ENCODE peak calls at places on chromosomes 12 and 14, in ten cellular contexts. K, L, A, N, M, U, V, I, P and F are unnamed samples.

GRCh38 chr12:97038859-97039258 is 131.8 kb downstream of the NEDD1 start:
- DNase-seq in N (no peak), L (no peak), A (no peak), V (no peak), M (no peak), I (peak; percentile 10), K (no peak), P (peak; percentile 68), U (no peak), F (no peak)

GRCh38 chr12:92859650-92860386 is 69.3 kb downstream of the EEA1 start:
- DNase-seq in L (no peak), M (no peak), N (no peak), V (no peak), I (no peak), K (no peak), A (no peak), P (no peak), U (no peak), F (no peak)

GRCh38 chr14:105537580-105538474 is 11.4 kb downstream of the TMEM121 start:
- DNase-seq in I (peak; percentile 56), N (no peak), M (no peak), U (peak; percentile 90), L (peak; percentile 78), A (no peak), P (no peak), V (peak; percentile 53), K (no peak), F (peak; percentile 36)

GRCh38 chr12:56334490-56334793 is 642 bp upstream of the PAN2 start:
- DNase-seq in N (no peak), P (no peak), L (no peak), I (no peak), A (no peak), V (no peak), M (no peak), K (no peak), U (no peak), F (no peak)

GRCh38 chr12:19206493-19207077 is 77.1 kb downstream of the PLEKHA5 start:
- DNase-seq in V (no peak), U (no peak), M (no peak), N (no peak), P (no peak), A (no peak), K (no peak), L (no peak), I (no peak), F (no peak)

GRCh38 chr14:24605435-24606190 is 3.9 kb downstream of the GZMH start:
- DNase-seq in I (peak; percentile 24), A (no peak), V (no peak), L (peak; percentile 9), N (no peak), M (no peak), P (no peak), U (peak; percentile 77), K (no peak), F (no peak)

GRCh38 chr12:42090899-42091298 is 53.8 kb downstream of the GXYLT1 start:
- DNase-seq in P (peak; percentile 90), N (peak; percentile 81), K (peak; percentile 21), V (no peak), U (no peak), M (no peak), I (peak; percentile 31), L (no peak), A (no peak), F (no peak)

GRCh38 chr14:104268725-104269436 is 130.5 kb downstream of the KIF26A start:
- DNase-seq in U (no peak), V (peak; percentile 6), I (no peak), M (no peak), N (no peak), A (no peak), L (no peak), K (no peak), P (no peak), F (no peak)

GRCh38 chr12:50224026-50224692 is 57.0 kb upstream of the CERS5 start:
- DNase-seq in V (no peak), U (peak; percentile 51), L (no peak), N (peak; percentile 65), I (peak; percentile 90), P (peak; percentile 73), A (no peak), M (no peak), K (no peak), F (no peak)

GRCh38 chr14:68685419-68686211 is 107.3 kb downstream of the ZFP36L1 start:
- DNase-seq in M (no peak), K (no peak), N (peak; percentile 62), P (peak; percentile 94), A (no peak), U (peak; percentile 83), L (no peak), I (peak; percentile 91), V (peak; percentile 18), F (no peak)

GRCh38 chr12:3243376-3244084 is 166.4 kb downstream of the TSPAN9 start:
- DNase-seq in A (no peak), N (no peak), L (no peak), U (no peak), K (no peak), P (no peak), V (no peak), I (no peak), M (no peak), F (no peak)

GRCh38 chr14:35405304-35405996 is 901 bp upstream of the NFKBIA start:
- DNase-seq in M (peak; percentile 59), A (peak; percentile 68), V (peak; percentile 51), L (no peak), U (no peak), P (no peak), K (no peak), N (peak; percentile 32), I (peak; percentile 60), F (no peak)

DNA sequence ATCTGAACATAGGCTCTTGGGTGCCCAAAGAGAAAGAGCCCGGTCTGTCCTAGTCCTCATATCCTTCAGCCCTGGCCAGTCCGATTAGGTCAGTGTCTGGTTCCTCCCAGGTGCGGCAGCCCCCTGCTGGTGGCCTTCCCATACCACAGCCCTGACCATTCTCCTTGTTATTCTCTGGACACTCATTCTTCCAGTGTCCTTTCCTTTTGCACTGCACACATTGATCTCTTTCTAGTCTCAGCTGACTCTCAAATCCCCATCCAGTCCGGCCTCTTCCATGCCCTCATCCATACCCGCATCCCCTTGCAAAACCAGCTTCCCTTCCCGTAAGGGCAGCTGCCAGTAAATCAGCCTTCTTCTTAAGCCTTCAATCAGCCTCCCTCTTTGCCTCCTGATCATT is 1316.3 kb downstream of the TMEM121 start:
- DNase-seq in A (no peak), P (no peak), K (no peak), L (no peak), U (no peak), N (no peak), M (no peak), I (peak; percentile 29), V (no peak), F (no peak)
- TF ChIP-seq CTCF in A (peak; percentile 25), P (no peak), K (no peak), L (no peak), U (peak; percentile 53), N (no peak), M (no peak), I (peak; percentile 54), V (peak; percentile 13), F (no peak)

GRCh38 chr14:94532462-94532861 is 23.2 kb upstream of the SERPINA12 start:
- DNase-seq in N (no peak), A (no peak), M (no peak), I (no peak), P (peak; percentile 45), U (no peak), K (no peak), V (no peak), L (no peak), F (no peak)

GRCh38 chr14:94538070-94538740 is 23.0 kb upstream of the SERPINA4 start:
- DNase-seq in A (no peak), U (no peak), L (no peak), K (no peak), M (peak; percentile 11), P (no peak), N (no peak), V (no peak), I (no peak), F (no peak)

GRCh38 chr14:94539181-94539580 is 22.1 kb upstream of the SERPINA4 start:
- DNase-seq in U (no peak), N (no peak), K (no peak), A (peak; percentile 43), I (no peak), P (no peak), M (peak; percentile 9), L (no peak), V (peak; percentile 2), F (no peak)

GRCh38 chr14:94540031-94540794 is 21.0 kb upstream of the SERPINA4 start:
- DNase-seq in K (no peak), V (no peak), U (no peak), P (no peak), L (no peak), M (peak; percentile 12), I (no peak), N (peak; percentile 22), A (peak; percentile 56), F (no peak)

DNA sequence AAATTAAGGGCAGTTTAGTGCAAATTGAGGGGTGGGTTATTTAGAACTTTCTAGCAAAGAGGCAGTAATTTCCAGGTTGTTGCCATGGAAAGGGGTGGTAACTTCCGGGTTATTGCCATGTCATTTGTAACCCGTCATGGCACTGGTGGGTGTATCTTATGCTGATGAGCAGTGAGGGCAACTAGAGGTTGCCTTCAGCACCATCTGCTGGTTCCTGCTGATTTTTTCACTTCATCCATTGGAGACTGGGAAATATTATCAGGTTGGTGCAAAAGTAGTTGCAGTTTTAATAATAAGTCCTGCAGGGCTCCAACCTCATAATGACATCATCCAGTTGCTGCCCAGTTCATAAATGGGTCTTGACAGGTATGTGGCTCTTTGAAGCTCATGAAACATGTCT is 24.4 kb upstream of the SERPINA4 start:
- DNase-seq in L (no peak), I (peak; percentile 58), K (no peak), U (no peak), V (no peak), A (no peak), P (no peak), N (no peak), M (peak; percentile 6), F (no peak)
- TF ChIP-seq CTCF in L (no peak), I (no peak), K (no peak), U (no peak), V (no peak), A (no peak), P (no peak), N (no peak), M (no peak), F (no peak)

DNA sequence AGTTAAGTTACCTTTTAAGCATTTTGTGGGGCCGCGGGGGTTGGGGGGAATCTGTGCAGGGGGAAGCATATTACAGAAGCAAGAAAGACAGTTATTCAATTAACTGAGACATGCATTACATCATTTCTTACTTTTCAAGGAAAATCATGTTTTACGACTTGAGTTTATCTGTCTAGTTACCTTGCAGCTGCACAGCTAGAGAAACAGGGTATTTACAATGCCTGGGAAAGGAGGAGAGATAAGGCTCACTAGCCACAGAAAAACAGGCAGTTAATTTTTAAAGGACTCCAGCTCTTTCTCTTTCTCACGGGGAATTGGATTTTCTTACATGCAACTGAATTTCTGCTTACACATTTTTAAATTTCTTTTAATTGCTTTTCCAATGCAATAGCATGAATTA is 22.2 kb downstream of the FCF1 start:
- DNase-seq in V (no peak), U (no peak), A (no peak), M (no peak), P (no peak), L (no peak), N (no peak), K (no peak), I (no peak), F (no peak)
- TF ChIP-seq CTCF in V (no peak), U (no peak), A (no peak), M (no peak), P (no peak), L (no peak), N (no peak), K (no peak), I (no peak), F (no peak)

GRCh38 chr14:44149597-44149996 is 357.5 kb downstream of the FSCB start:
- DNase-seq in N (no peak), L (peak; percentile 32), V (no peak), A (no peak), U (no peak), M (no peak), P (no peak), I (peak; percentile 68), K (no peak), F (no peak)
- TF ChIP-seq CTCF in N (no peak), L (peak; percentile 62), V (no peak), A (no peak), U (no peak), M (no peak), P (peak; percentile 41), I (peak; percentile 72), K (no peak), F (no peak)